ENCODE peak calls at places on chromosomes 1 and 21, in seven cellular contexts. One of them, this sample, is unnamed.

GRCh38 chr1:160284782-160285344 is at the start of gene PEX19:
- DNase-seq in uterus: peak; percentile 94
- DNase-seq in heart right ventricle: peak; percentile 93
- DNase-seq in breast epithelium: peak; percentile 93
- DNase-seq in mammary epithelial cell: peak; percentile 87
- DNase-seq in small intestine: peak; percentile 92
- DNase-seq in naive thymus-derived CD4-positive, alpha-beta T cell: peak; percentile 92
- DNase-seq in this sample: peak; percentile 96

GRCh38 chr1:211639500-211640361 is 35.7 kb downstream of the NEK2 start:
- DNase-seq in heart right ventricle: no peak
- DNase-seq in small intestine: no peak
- DNase-seq in mammary epithelial cell: peak; percentile 80
- DNase-seq in uterus: no peak
- DNase-seq in breast epithelium: no peak
- DNase-seq in naive thymus-derived CD4-positive, alpha-beta T cell: no peak
- DNase-seq in this sample: no peak

GRCh38 chr1:173853074-173853473 is 14.7 kb downstream of the GAS5 start:
- DNase-seq in naive thymus-derived CD4-positive, alpha-beta T cell: no peak
- DNase-seq in small intestine: no peak
- DNase-seq in mammary epithelial cell: no peak
- DNase-seq in heart right ventricle: no peak
- DNase-seq in uterus: no peak
- DNase-seq in breast epithelium: no peak
- DNase-seq in this sample: peak; percentile 66

GRCh38 chr1:17307946-17308345 is at the start of gene PADI4:
- DNase-seq in uterus: no peak
- DNase-seq in heart right ventricle: no peak
- DNase-seq in small intestine: no peak
- DNase-seq in mammary epithelial cell: no peak
- DNase-seq in breast epithelium: no peak
- DNase-seq in naive thymus-derived CD4-positive, alpha-beta T cell: no peak
- DNase-seq in this sample: no peak

GRCh38 chr1:9589144-9589718 is 520 bp downstream of the TMEM201 start:
- DNase-seq in mammary epithelial cell: peak; percentile 24
- DNase-seq in small intestine: peak; percentile 35
- DNase-seq in uterus: peak; percentile 33
- DNase-seq in breast epithelium: no peak
- DNase-seq in naive thymus-derived CD4-positive, alpha-beta T cell: peak; percentile 47
- DNase-seq in heart right ventricle: no peak
- DNase-seq in this sample: no peak

GRCh38 chr1:19220991-19221390 is 10.9 kb upstream of the UBR4 start:
- DNase-seq in heart right ventricle: no peak
- DNase-seq in small intestine: no peak
- DNase-seq in mammary epithelial cell: no peak
- DNase-seq in breast epithelium: no peak
- DNase-seq in naive thymus-derived CD4-positive, alpha-beta T cell: no peak
- DNase-seq in uterus: peak; percentile 25
- DNase-seq in this sample: no peak

GRCh38 chr1:109687641-109688499 is at the start of gene GSTM1:
- DNase-seq in small intestine: peak; percentile 86
- DNase-seq in mammary epithelial cell: peak; percentile 45
- DNase-seq in breast epithelium: no peak
- DNase-seq in uterus: no peak
- DNase-seq in naive thymus-derived CD4-positive, alpha-beta T cell: peak; percentile 81
- DNase-seq in heart right ventricle: peak; percentile 84
- DNase-seq in this sample: peak; percentile 75

GRCh38 chr1:176691251-176692228 is 228.6 kb downstream of the PAPPA2 start:
- DNase-seq in breast epithelium: no peak
- DNase-seq in mammary epithelial cell: peak; percentile 49
- DNase-seq in heart right ventricle: no peak
- DNase-seq in naive thymus-derived CD4-positive, alpha-beta T cell: peak; percentile 2
- DNase-seq in small intestine: peak; percentile 74
- DNase-seq in uterus: no peak
- DNase-seq in this sample: no peak

GRCh38 chr21:44329086-44329889 is 9.9 kb downstream of the CFAP410 start:
- DNase-seq in naive thymus-derived CD4-positive, alpha-beta T cell: no peak
- DNase-seq in breast epithelium: no peak
- DNase-seq in small intestine: peak; percentile 16
- DNase-seq in uterus: no peak
- DNase-seq in mammary epithelial cell: no peak
- DNase-seq in heart right ventricle: no peak
- DNase-seq in this sample: no peak

GRCh38 chr1:45620588-45621500 is 3.0 kb downstream of the CCDC17 start:
- DNase-seq in small intestine: no peak
- DNase-seq in naive thymus-derived CD4-positive, alpha-beta T cell: no peak
- DNase-seq in uterus: no peak
- DNase-seq in breast epithelium: no peak
- DNase-seq in heart right ventricle: no peak
- DNase-seq in mammary epithelial cell: no peak
- DNase-seq in this sample: no peak

GRCh38 chr1:173062156-173062938 is 11.6 kb upstream of the TNFSF18 start:
- DNase-seq in heart right ventricle: no peak
- DNase-seq in uterus: no peak
- DNase-seq in small intestine: no peak
- DNase-seq in mammary epithelial cell: peak; percentile 93
- DNase-seq in naive thymus-derived CD4-positive, alpha-beta T cell: no peak
- DNase-seq in breast epithelium: no peak
- DNase-seq in this sample: peak; percentile 61

GRCh38 chr1:170192535-170192934 is 46.8 kb downstream of the NTMT2 start:
- DNase-seq in small intestine: no peak
- DNase-seq in heart right ventricle: no peak
- DNase-seq in mammary epithelial cell: no peak
- DNase-seq in uterus: no peak
- DNase-seq in naive thymus-derived CD4-positive, alpha-beta T cell: no peak
- DNase-seq in breast epithelium: no peak
- DNase-seq in this sample: no peak

GRCh38 chr1:183569141-183569540 is 21.1 kb downstream of the NCF2 start:
- DNase-seq in uterus: no peak
- DNase-seq in small intestine: no peak
- DNase-seq in mammary epithelial cell: peak; percentile 58
- DNase-seq in breast epithelium: no peak
- DNase-seq in heart right ventricle: no peak
- DNase-seq in naive thymus-derived CD4-positive, alpha-beta T cell: no peak
- DNase-seq in this sample: no peak

GRCh38 chr1:70486676-70487470 is 75.8 kb downstream of the CTH start:
- DNase-seq in breast epithelium: no peak
- DNase-seq in uterus: peak; percentile 76
- DNase-seq in small intestine: no peak
- DNase-seq in heart right ventricle: no peak
- DNase-seq in naive thymus-derived CD4-positive, alpha-beta T cell: no peak
- DNase-seq in mammary epithelial cell: peak; percentile 76
- DNase-seq in this sample: no peak

DNA sequence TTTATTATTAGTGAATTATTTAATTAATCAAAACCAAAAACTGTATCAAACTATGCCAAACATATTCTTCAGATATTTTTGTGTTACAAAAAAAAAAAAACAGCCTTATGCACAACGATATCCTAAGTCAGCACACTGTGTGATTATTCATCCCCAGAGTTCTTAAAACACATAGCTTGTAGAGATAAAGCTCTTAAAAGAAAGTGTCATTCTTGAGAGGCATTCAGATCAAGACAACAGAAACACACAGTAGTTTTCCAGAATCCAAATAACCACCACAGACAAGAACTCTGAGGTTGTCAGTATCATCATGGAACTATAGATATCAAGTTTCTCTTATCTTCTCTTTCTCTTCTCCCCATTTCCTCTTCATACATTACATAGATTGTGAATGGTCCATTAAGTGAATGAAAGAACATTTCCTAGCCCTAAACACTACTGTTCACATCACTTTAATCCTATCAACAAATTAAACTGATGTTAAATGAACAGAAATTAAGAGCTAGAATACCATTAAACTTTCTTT is 13.5 kb downstream of the ZZZ3 start:
- DNase-seq in heart right ventricle: no peak
- DNase-seq in small intestine: no peak
- DNase-seq in naive thymus-derived CD4-positive, alpha-beta T cell: no peak
- DNase-seq in uterus: no peak
- DNase-seq in mammary epithelial cell: no peak
- DNase-seq in breast epithelium: no peak
- DNase-seq in this sample: no peak
- H3K4me1 ChIP-seq in heart right ventricle: peaks cover 24% of the 10 kb centered on the region
- H3K4me1 ChIP-seq in small intestine: no peaks in the 10 kb centered on the region
- H3K4me1 ChIP-seq in naive thymus-derived CD4-positive, alpha-beta T cell: peaks cover 20% of the 10 kb centered on the region
- H3K4me1 ChIP-seq in uterus: no peaks in the 10 kb centered on the region
- H3K4me1 ChIP-seq in mammary epithelial cell: no peaks in the 10 kb centered on the region
- H3K4me1 ChIP-seq in breast epithelium: peaks cover 7% of the 10 kb centered on the region
- H3K4me1 ChIP-seq in this sample: peaks cover 28% of the 10 kb centered on the region

DNA sequence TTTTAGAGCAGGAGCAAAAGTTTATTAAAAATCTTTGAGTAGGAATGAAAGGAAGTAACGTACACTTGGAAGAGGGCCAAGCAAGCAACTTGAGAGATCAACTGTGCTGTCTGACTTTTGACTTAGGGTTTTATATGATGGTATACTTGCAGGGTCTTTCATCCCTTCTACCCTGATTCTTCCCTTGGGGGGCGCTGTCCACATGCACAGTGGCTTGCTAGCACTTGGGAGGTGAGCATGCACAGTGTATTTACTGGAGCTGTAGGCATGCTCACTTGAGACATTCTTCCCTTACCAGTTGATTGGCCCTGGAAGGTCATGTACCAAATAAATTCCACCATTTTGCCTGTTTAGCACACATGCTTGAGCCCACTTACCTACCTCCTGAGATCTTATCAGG is 1001.3 kb upstream of the ADGRL2 start:
- DNase-seq in small intestine: no peak
- DNase-seq in mammary epithelial cell: no peak
- DNase-seq in uterus: no peak
- DNase-seq in breast epithelium: no peak
- DNase-seq in heart right ventricle: no peak
- DNase-seq in naive thymus-derived CD4-positive, alpha-beta T cell: no peak
- DNase-seq in this sample: no peak
- H3K36me3 ChIP-seq in small intestine: no peaks in the 10 kb centered on the region
- H3K36me3 ChIP-seq in mammary epithelial cell: no peaks in the 10 kb centered on the region
- H3K36me3 ChIP-seq in uterus: no peaks in the 10 kb centered on the region
- H3K36me3 ChIP-seq in breast epithelium: no peaks in the 10 kb centered on the region
- H3K36me3 ChIP-seq in heart right ventricle: no peaks in the 10 kb centered on the region
- H3K36me3 ChIP-seq in naive thymus-derived CD4-positive, alpha-beta T cell: no peaks in the 10 kb centered on the region
- H3K36me3 ChIP-seq in this sample: no peaks in the 10 kb centered on the region

GRCh38 chr1:116755681-116756080 is 1.5 kb downstream of the CD2 start:
- DNase-seq in naive thymus-derived CD4-positive, alpha-beta T cell: no peak
- DNase-seq in heart right ventricle: no peak
- DNase-seq in small intestine: no peak
- DNase-seq in breast epithelium: no peak
- DNase-seq in uterus: no peak
- DNase-seq in mammary epithelial cell: no peak
- DNase-seq in this sample: no peak

GRCh38 chr1:116754203-116754977 is at the start of gene CD2:
- DNase-seq in breast epithelium: no peak
- DNase-seq in small intestine: peak; percentile 54
- DNase-seq in naive thymus-derived CD4-positive, alpha-beta T cell: peak; percentile 78
- DNase-seq in uterus: no peak
- DNase-seq in heart right ventricle: no peak
- DNase-seq in mammary epithelial cell: no peak
- DNase-seq in this sample: no peak

GRCh38 chr1:116751626-116752025 is 2.6 kb upstream of the CD2 start:
- DNase-seq in mammary epithelial cell: no peak
- DNase-seq in naive thymus-derived CD4-positive, alpha-beta T cell: no peak
- DNase-seq in uterus: no peak
- DNase-seq in breast epithelium: no peak
- DNase-seq in heart right ventricle: no peak
- DNase-seq in small intestine: no peak
- DNase-seq in this sample: no peak

GRCh38 chr1:116751149-116751548 is 3.1 kb upstream of the CD2 start:
- DNase-seq in mammary epithelial cell: no peak
- DNase-seq in uterus: no peak
- DNase-seq in heart right ventricle: no peak
- DNase-seq in small intestine: no peak
- DNase-seq in naive thymus-derived CD4-positive, alpha-beta T cell: no peak
- DNase-seq in breast epithelium: no peak
- DNase-seq in this sample: no peak

GRCh38 chr1:116755036-116755435 is 806 bp downstream of the CD2 start:
- DNase-seq in heart right ventricle: no peak
- DNase-seq in small intestine: no peak
- DNase-seq in breast epithelium: no peak
- DNase-seq in uterus: no peak
- DNase-seq in naive thymus-derived CD4-positive, alpha-beta T cell: no peak
- DNase-seq in mammary epithelial cell: no peak
- DNase-seq in this sample: no peak
- H3K4me3 ChIP-seq in heart right ventricle: peak overlapping the region; percentile 17
- H3K4me3 ChIP-seq in small intestine: peak overlapping the region; percentile 50
- H3K4me3 ChIP-seq in breast epithelium: peak overlapping the region; percentile 7
- H3K4me3 ChIP-seq in uterus: no peak overlapping the region
- H3K4me3 ChIP-seq in naive thymus-derived CD4-positive, alpha-beta T cell: peak overlapping the region; percentile 90
- H3K4me3 ChIP-seq in mammary epithelial cell: no peak overlapping the region
- H3K4me3 ChIP-seq in this sample: no peak overlapping the region

GRCh38 chr21:46318464-46318845 is 5.2 kb downstream of the C21orf58 start:
- DNase-seq in uterus: no peak
- DNase-seq in mammary epithelial cell: no peak
- DNase-seq in small intestine: no peak
- DNase-seq in breast epithelium: no peak
- DNase-seq in heart right ventricle: no peak
- DNase-seq in naive thymus-derived CD4-positive, alpha-beta T cell: no peak
- DNase-seq in this sample: no peak

GRCh38 chr21:46319192-46319591 is 4.5 kb downstream of the C21orf58 start:
- DNase-seq in breast epithelium: no peak
- DNase-seq in small intestine: no peak
- DNase-seq in heart right ventricle: no peak
- DNase-seq in naive thymus-derived CD4-positive, alpha-beta T cell: no peak
- DNase-seq in uterus: no peak
- DNase-seq in mammary epithelial cell: no peak
- DNase-seq in this sample: no peak

GRCh38 chr21:46316708-46317324 is 6.9 kb downstream of the C21orf58 start:
- DNase-seq in heart right ventricle: no peak
- DNase-seq in breast epithelium: no peak
- DNase-seq in mammary epithelial cell: no peak
- DNase-seq in small intestine: no peak
- DNase-seq in uterus: no peak
- DNase-seq in naive thymus-derived CD4-positive, alpha-beta T cell: no peak
- DNase-seq in this sample: no peak

GRCh38 chr21:46320331-46320801 is 3.3 kb downstream of the C21orf58 start:
- DNase-seq in mammary epithelial cell: no peak
- DNase-seq in breast epithelium: no peak
- DNase-seq in uterus: no peak
- DNase-seq in heart right ventricle: no peak
- DNase-seq in naive thymus-derived CD4-positive, alpha-beta T cell: no peak
- DNase-seq in small intestine: no peak
- DNase-seq in this sample: no peak

DNA sequence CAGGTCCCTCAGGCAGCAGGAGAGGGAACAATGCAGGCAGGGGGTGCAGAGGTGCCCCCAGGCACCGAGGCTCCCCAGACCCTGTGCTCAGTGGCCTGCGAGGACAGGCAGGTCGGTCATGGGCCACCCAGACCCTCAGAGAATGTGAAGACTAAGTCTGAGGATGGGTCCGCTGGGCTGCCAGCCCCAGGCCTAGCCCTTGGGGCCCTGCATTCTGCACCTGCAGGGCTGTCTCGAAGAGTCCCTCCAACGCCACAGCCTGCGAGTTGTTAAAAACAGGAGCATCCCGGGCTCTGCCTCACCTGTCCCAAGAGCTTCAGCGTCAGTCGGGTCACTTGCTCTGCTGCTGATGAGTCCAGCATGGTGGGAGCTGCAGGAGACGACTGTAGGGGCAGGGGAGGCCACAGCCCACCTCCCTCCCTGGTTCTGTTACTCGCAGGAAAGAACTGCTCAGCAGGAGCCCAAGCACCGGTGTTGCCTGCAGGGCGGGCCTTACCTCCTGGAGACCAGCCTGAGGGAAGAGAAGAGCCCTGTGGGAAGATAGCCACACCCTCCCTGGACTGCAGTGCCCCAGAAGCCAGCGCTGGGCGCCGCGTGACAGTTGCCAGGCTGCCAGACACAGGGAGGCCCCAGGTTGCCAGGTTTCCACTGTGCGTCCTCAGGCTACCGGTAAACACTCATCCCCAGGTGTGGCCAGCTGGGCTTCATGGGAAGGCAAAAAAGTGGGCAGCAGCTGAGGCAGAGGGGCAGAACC is 5.8 kb downstream of the C21orf58 start:
- DNase-seq in small intestine: peak; percentile 44
- DNase-seq in breast epithelium: no peak
- DNase-seq in mammary epithelial cell: no peak
- DNase-seq in uterus: no peak
- DNase-seq in heart right ventricle: peak; percentile 59
- DNase-seq in naive thymus-derived CD4-positive, alpha-beta T cell: no peak
- DNase-seq in this sample: peak; percentile 44
- H3K4me1 ChIP-seq in small intestine: no peaks in the 10 kb centered on the region
- H3K4me1 ChIP-seq in breast epithelium: peaks cover 10% of the 10 kb centered on the region
- H3K4me1 ChIP-seq in mammary epithelial cell: peaks cover 13% of the 10 kb centered on the region
- H3K4me1 ChIP-seq in uterus: peaks cover 6% of the 10 kb centered on the region
- H3K4me1 ChIP-seq in heart right ventricle: peaks cover 15% of the 10 kb centered on the region
- H3K4me1 ChIP-seq in naive thymus-derived CD4-positive, alpha-beta T cell: no peaks in the 10 kb centered on the region
- H3K4me1 ChIP-seq in this sample: peaks cover 16% of the 10 kb centered on the region

This sample was measured in SJSA1.